ENCODE peak calls at places on chromosomes 2 and 18, in seven cellular contexts. Y, H, J, Q, R, C and G are unnamed samples.
A peak's percentile ranks its signal among the peaks of the same experiment; 100 is the strongest.

GRCh38 chr2:194698012-194698411 is 959.0 kb upstream of the SLC39A10 start:
- DNase-seq in Y (no peak), H (no peak), J (no peak), Q (no peak), R (no peak), C (no peak), G (no peak)

GRCh38 chr18:31942301-31942998 is 478 bp downstream of the TRAPPC8 start:
- DNase-seq in Y (peak; percentile 85), H (peak; percentile 39), J (peak; percentile 39), Q (peak; percentile 26), R (no peak), C (peak; percentile 56), G (peak; percentile 52)

GRCh38 chr2:161077367-161078210 is 82.6 kb upstream of the TANK start:
- DNase-seq in Y (no peak), H (peak; percentile 41), J (no peak), Q (peak; percentile 49), R (no peak), C (peak; percentile 20), G (no peak)

GRCh38 chr18:63974991-63975390 is 5.1 kb downstream of the SERPINB8 start:
- DNase-seq in Y (no peak), H (no peak), J (peak; percentile 26), Q (no peak), R (no peak), C (peak; percentile 37), G (peak; percentile 41)

GRCh38 chr2:224421065-224421464 is 19.2 kb upstream of the FAM124B start:
- DNase-seq in Y (no peak), H (no peak), J (no peak), Q (no peak), R (no peak), C (no peak), G (no peak)

GRCh38 chr2:37585295-37585908 is 86.0 kb downstream of the CDC42EP3 start:
- DNase-seq in Y (no peak), H (no peak), J (peak; percentile 13), Q (no peak), R (no peak), C (peak; percentile 22), G (peak; percentile 20)

GRCh38 chr2:230627806-230628724 is 84.6 kb upstream of the CAB39 start:
- DNase-seq in Y (no peak), H (peak; percentile 57), J (no peak), Q (no peak), R (peak; percentile 59), C (no peak), G (no peak)

GRCh38 chr2:206212673-206213513 is 53.2 kb downstream of the EEF1B2 start:
- DNase-seq in Y (no peak), H (peak; percentile 62), J (no peak), Q (no peak), R (peak; percentile 70), C (no peak), G (peak; percentile 53)

GRCh38 chr2:18047896-18048657 is 169.6 kb downstream of the KCNS3 start:
- DNase-seq in Y (no peak), H (peak; percentile 74), J (peak; percentile 58), Q (no peak), R (peak; percentile 54), C (no peak), G (no peak)

GRCh38 chr2:10911291-10912075 is at the start of gene KCNF1:
- DNase-seq in Y (no peak), H (peak; percentile 79), J (peak; percentile 35), Q (no peak), R (no peak), C (no peak), G (peak; percentile 74)

GRCh38 chr18:49238433-49239042 is 221.9 kb downstream of the DYM start:
- DNase-seq in Y (no peak), H (peak; percentile 21), J (peak; percentile 36), Q (no peak), R (no peak), C (no peak), G (peak; percentile 50)

GRCh38 chr2:206984206-206984605 is 44.9 kb downstream of the CPO start:
- DNase-seq in Y (no peak), H (no peak), J (no peak), Q (no peak), R (no peak), C (no peak), G (no peak)

GRCh38 chr18:44938396-44939036 is 257.8 kb downstream of the SETBP1 start:
- DNase-seq in Y (no peak), H (no peak), J (peak; percentile 10), Q (no peak), R (no peak), C (peak; percentile 49), G (peak; percentile 5)

GRCh38 chr2:230890696-230891095 is 26.0 kb downstream of the ITM2C start:
- DNase-seq in Y (no peak), H (no peak), J (no peak), Q (no peak), R (no peak), C (no peak), G (no peak)

GRCh38 chr2:28643911-28644334 is 107.7 kb upstream of the PPP1CB start:
- DNase-seq in Y (no peak), H (peak; percentile 86), J (no peak), Q (no peak), R (no peak), C (peak; percentile 57), G (no peak)

GRCh38 chr2:56681659-56682396 is 498.0 kb downstream of the CCDC85A start:
- DNase-seq in Y (no peak), H (peak; percentile 10), J (no peak), Q (no peak), R (no peak), C (no peak), G (no peak)

GRCh38 chr2:11097038-11097720 is 58.1 kb upstream of the SLC66A3 start:
- DNase-seq in Y (no peak), H (peak; percentile 73), J (no peak), Q (no peak), R (no peak), C (no peak), G (no peak)

GRCh38 chr2:220036431-220036830 is 409.0 kb downstream of the SLC4A3 start:
- DNase-seq in Y (no peak), H (no peak), J (no peak), Q (no peak), R (no peak), C (no peak), G (no peak)

GRCh38 chr2:217092710-217093379 is 233.0 kb upstream of the TNP1 start:
- DNase-seq in Y (no peak), H (no peak), J (no peak), Q (no peak), R (no peak), C (no peak), G (no peak)

GRCh38 chr2:219527076-219527394 is 12.8 kb downstream of the ASIC4 start:
- DNase-seq in Y (peak; percentile 71), H (no peak), J (peak; percentile 34), Q (no peak), R (no peak), C (no peak), G (no peak)

GRCh38 chr2:134218928-134219707 is 34.8 kb upstream of the MGAT5 start:
- DNase-seq in Y (peak; percentile 65), H (no peak), J (peak; percentile 36), Q (no peak), R (no peak), C (peak; percentile 45), G (no peak)

GRCh38 chr2:99648906-99649606 is 159.2 kb upstream of the REV1 start:
- DNase-seq in Y (no peak), H (no peak), J (no peak), Q (no peak), R (no peak), C (no peak), G (no peak)

GRCh38 chr2:86219896-86220295 is 20.6 kb downstream of the MRPL35 start:
- DNase-seq in Y (no peak), H (no peak), J (no peak), Q (no peak), R (no peak), C (no peak), G (no peak)

GRCh38 chr2:201182650-201183372 is at the start of gene CASP10:
- DNase-seq in Y (no peak), H (peak; percentile 63), J (peak; percentile 54), Q (no peak), R (peak; percentile 28), C (peak; percentile 41), G (peak; percentile 87)